ENCODE peak calls at places on chromosome 18, in eight cellular contexts. M is GM23248, I is SK-N-SH, S is testis, L is pancreas, F is dorsolateral prefrontal cortex, P is tibial nerve, X is H1. E is an unnamed sample.

GRCh38 chr18:50707841-50708240 is 112.0 kb downstream of the MRO start:
- DNase-seq in L (no peak), M (peak; percentile 16), I (no peak), F (no peak), X (no peak), P (peak; percentile 45), S (no peak), E (no peak)

GRCh38 chr18:74012954-74013630 is 134.5 kb downstream of the FBXO15 start:
- DNase-seq in I (no peak), M (peak; percentile 4), L (no peak), P (no peak), X (no peak), F (no peak), S (no peak), E (no peak)

GRCh38 chr18:78659748-78660147 is 319.9 kb upstream of the SALL3 start:
- DNase-seq in P (no peak), S (no peak), I (peak; percentile 59), L (no peak), M (no peak), F (no peak), X (peak; percentile 13), E (no peak)

GRCh38 chr18:12233378-12233777 is 20.8 kb upstream of the CIDEA start:
- DNase-seq in L (no peak), X (no peak), M (no peak), S (no peak), P (no peak), F (no peak), I (no peak), E (no peak)

GRCh38 chr18:59725177-59725576 is 28.0 kb upstream of the CCBE1 start:
- DNase-seq in M (peak; percentile 47), S (no peak), L (no peak), I (no peak), X (no peak), F (no peak), P (no peak), E (no peak)

GRCh38 chr18:56748698-56749268 is 97.6 kb downstream of the WDR7 start:
- DNase-seq in M (peak; percentile 61), P (no peak), X (no peak), L (no peak), I (peak; percentile 43), S (no peak), F (no peak), E (no peak)

GRCh38 chr18:31657823-31658669 is 26.3 kb downstream of the B4GALT6 start:
- DNase-seq in L (no peak), M (no peak), S (no peak), I (no peak), F (no peak), X (no peak), P (no peak), E (no peak)

GRCh38 chr18:33201509-33201926 is 239.0 kb downstream of the CCDC178 start:
- DNase-seq in M (peak; percentile 30), P (peak; percentile 13), F (no peak), L (peak; percentile 13), I (peak; percentile 16), X (peak; percentile 5), S (peak; percentile 51), E (no peak)

GRCh38 chr18:34729264-34729663 is 19.2 kb downstream of the DTNA start:
- DNase-seq in X (peak; percentile 27), L (no peak), I (peak; percentile 19), M (peak; percentile 55), P (no peak), F (no peak), S (peak; percentile 14), E (no peak)

GRCh38 chr18:57436193-57436964 is 1.2 kb downstream of the ONECUT2 start:
- DNase-seq in F (no peak), I (peak; percentile 47), P (no peak), M (no peak), S (no peak), X (no peak), L (no peak), E (no peak)

GRCh38 chr18:75474332-75474731 is 46.8 kb upstream of the SMIM21 start:
- DNase-seq in L (no peak), P (no peak), S (no peak), M (peak; percentile 23), X (no peak), F (no peak), I (no peak), E (no peak)

GRCh38 chr18:323253-323622 is 55.4 kb upstream of the THOC1 start:
- DNase-seq in F (no peak), I (no peak), M (peak; percentile 66), P (no peak), S (no peak), L (no peak), X (no peak), E (no peak)

GRCh38 chr18:1273469-1273868 is 368.8 kb downstream of the ADCYAP1 start:
- DNase-seq in M (no peak), L (no peak), S (no peak), P (no peak), F (no peak), I (no peak), X (no peak), E (no peak)

GRCh38 chr18:59516356-59517155 is 157.5 kb upstream of the LMAN1 start:
- DNase-seq in X (no peak), P (peak; percentile 49), I (peak; percentile 45), L (no peak), M (peak; percentile 70), F (no peak), S (peak; percentile 72), E (peak; percentile 79)

GRCh38 chr18:36638224-36638623 is 190.6 kb downstream of the TPGS2 start:
- DNase-seq in I (no peak), P (no peak), M (no peak), X (no peak), L (no peak), F (no peak), S (no peak), E (no peak)

GRCh38 chr18:22311301-22311700 is 106.4 kb downstream of the CTAGE1 start:
- DNase-seq in F (no peak), S (no peak), X (no peak), P (no peak), M (peak; percentile 81), L (no peak), I (no peak), E (no peak)

GRCh38 chr18:61992923-61993322 is 100.1 kb upstream of the RNF152 start:
- DNase-seq in L (no peak), S (no peak), X (no peak), P (no peak), I (no peak), F (no peak), M (peak; percentile 71), E (no peak)

GRCh38 chr18:44238449-44238848 is 442.2 kb upstream of the SETBP1 start:
- DNase-seq in X (no peak), F (no peak), S (no peak), L (no peak), M (no peak), I (no peak), P (no peak), E (no peak)

GRCh38 chr18:13364721-13365205 is 146.2 kb downstream of the LDLRAD4 start:
- DNase-seq in P (no peak), I (no peak), F (no peak), X (no peak), S (no peak), L (no peak), M (no peak), E (no peak)
- H3K27me3 ChIP-seq in P (no peaks in the 10 kb centered on the region), I (no peaks in the 10 kb centered on the region), F (no peaks in the 10 kb centered on the region), X (no peaks in the 10 kb centered on the region), S (no peaks in the 10 kb centered on the region), L (no peaks in the 10 kb centered on the region), M (no peaks in the 10 kb centered on the region), E (no peaks in the 10 kb centered on the region)

GRCh38 chr18:28177828-28178635 is 1.1 kb upstream of the CDH2 start:
- DNase-seq in S (peak; percentile 77), L (peak; percentile 20), M (peak; percentile 83), P (no peak), X (no peak), F (peak; percentile 83), I (peak; percentile 93), E (no peak)

GRCh38 chr18:28175930-28176673 is 828 bp downstream of the CDH2 start:
- DNase-seq in S (peak; percentile 22), X (no peak), P (no peak), M (peak; percentile 66), I (peak; percentile 64), L (no peak), F (peak; percentile 32), E (no peak)

GRCh38 chr18:28175047-28175929 is 1.6 kb downstream of the CDH2 start:
- DNase-seq in L (no peak), X (no peak), F (peak; percentile 47), I (peak; percentile 71), S (peak; percentile 60), M (peak; percentile 83), P (no peak), E (peak; percentile 60)

GRCh38 chr18:28176933-28177827 is at the start of gene CDH2:
- DNase-seq in I (peak; percentile 92), L (peak; percentile 21), P (no peak), F (peak; percentile 67), M (peak; percentile 91), X (peak; percentile 60), S (peak; percentile 90), E (peak; percentile 68)

DNA sequence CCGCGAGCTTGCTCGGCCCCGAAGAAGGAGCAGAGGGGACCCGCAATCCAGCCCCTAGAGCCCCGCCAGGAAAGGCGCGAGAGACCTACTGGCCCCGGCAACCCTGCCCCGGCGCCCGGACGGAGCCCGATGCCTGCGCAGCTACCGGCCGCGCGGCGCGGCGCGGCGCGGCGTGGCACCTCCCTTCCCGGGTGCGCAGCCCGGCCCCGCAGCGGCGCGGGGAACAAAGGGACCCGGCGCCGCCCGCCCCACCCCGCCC is 327 bp downstream of the CDH2 start:
- DNase-seq in M (no peak), P (no peak), I (no peak), S (no peak), F (peak; percentile 17), L (no peak), X (no peak), E (no peak)
- H3K27me3 ChIP-seq in M (no peaks in the 10 kb centered on the region), P (peaks cover 44% of the 10 kb centered on the region), I (no peaks in the 10 kb centered on the region), S (no peaks in the 10 kb centered on the region), F (no peaks in the 10 kb centered on the region), L (peaks cover 12% of the 10 kb centered on the region), X (peaks cover 3% of the 10 kb centered on the region), E (peaks cover 53% of the 10 kb centered on the region)

GRCh38 chr18:47679864-47680263 is 250.6 kb downstream of the SMAD2 start:
- DNase-seq in M (no peak), L (no peak), S (no peak), I (no peak), F (no peak), X (no peak), P (no peak), E (no peak)
- H3K27me3 ChIP-seq in M (no peaks in the 10 kb centered on the region), L (no peaks in the 10 kb centered on the region), S (no peaks in the 10 kb centered on the region), I (no peaks in the 10 kb centered on the region), F (no peaks in the 10 kb centered on the region), X (no peaks in the 10 kb centered on the region), P (no peaks in the 10 kb centered on the region), E (no peaks in the 10 kb centered on the region)

DNA sequence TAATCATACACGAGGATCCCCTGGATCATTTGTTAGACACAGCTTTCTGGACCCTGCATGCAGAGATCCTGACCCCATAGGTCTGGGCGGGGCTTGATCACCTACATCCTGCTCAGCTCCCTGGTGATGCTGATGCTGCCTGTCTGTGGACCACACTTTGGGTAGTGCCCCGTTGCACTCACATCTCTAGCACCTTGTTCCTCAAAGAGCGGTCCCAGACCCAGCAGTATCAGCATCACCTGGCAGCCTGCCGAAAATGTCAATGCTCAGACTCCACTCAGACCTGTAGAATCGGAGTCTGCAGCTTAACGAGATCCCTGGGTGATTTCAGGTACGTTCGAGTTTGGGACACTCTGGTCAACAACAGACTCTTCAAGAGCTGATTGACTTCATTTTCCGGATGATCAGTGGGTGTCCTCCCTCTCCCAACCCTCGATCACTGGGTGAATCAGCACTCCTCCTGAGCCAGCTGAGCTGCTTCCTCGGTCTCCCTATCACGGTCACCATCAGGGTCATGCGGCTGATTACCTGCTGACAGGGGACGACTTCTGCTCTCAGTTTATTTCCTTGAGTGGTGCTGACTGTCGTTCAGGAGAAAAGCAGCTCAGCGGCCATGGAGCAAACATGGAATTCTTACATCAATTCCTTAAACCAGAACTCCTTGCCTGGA is 150.6 kb upstream of the RAB12 start:
- DNase-seq in S (no peak), I (no peak), P (no peak), X (no peak), M (no peak), F (no peak), L (no peak), E (no peak)
- H3K27me3 ChIP-seq in S (no peaks in the 10 kb centered on the region), I (no peaks in the 10 kb centered on the region), P (no peaks in the 10 kb centered on the region), X (no peaks in the 10 kb centered on the region), M (peaks cover 11% of the 10 kb centered on the region), F (no peaks in the 10 kb centered on the region), L (no peaks in the 10 kb centered on the region), E (no peaks in the 10 kb centered on the region)